ENCODE peak calls at places on chromosomes 6 and 20, in eight cellular contexts. H, C, B, P, O, G, E and A are unnamed samples. For H3K36me3, the result is how much of the 10 kb centered on the place peaks cover.

GRCh38 chr6:122308074-122308473 is 91.4 kb upstream of the HSF2 start:
- DNase-seq in P (no peak), E (no peak), O (no peak), G (no peak), C (no peak), H (no peak), B (no peak), A (no peak)

GRCh38 chr6:29627762-29628418 is 5.1 kb downstream of the GABBR1 start:
- DNase-seq in E (peak), G (peak), H (peak), B (peak), O (peak), P (peak), C (peak), A (peak)

GRCh38 chr6:25150863-25151262 is 128.3 kb upstream of the CARMIL1 start:
- DNase-seq in B (no peak), O (no peak), H (no peak), C (no peak), G (no peak), E (no peak), P (no peak), A (no peak)

GRCh38 chr6:98142839-98143238 is 691.5 kb upstream of the POU3F2 start:
- DNase-seq in P (no peak), G (no peak), C (no peak), H (no peak), E (peak), O (no peak), B (no peak), A (no peak)

GRCh38 chr6:84553527-84553926 is 210.9 kb downstream of the TBX18 start:
- DNase-seq in O (no peak), B (no peak), G (no peak), C (no peak), P (no peak), E (no peak), H (no peak), A (no peak)

GRCh38 chr6:53922571-53922981 is 127.8 kb downstream of the LRRC1 start:
- DNase-seq in G (no peak), C (no peak), H (no peak), P (no peak), B (no peak), O (no peak), E (no peak), A (no peak)

GRCh38 chr20:47406849-47407682 is 50.6 kb upstream of the ZMYND8 start:
- DNase-seq in O (no peak), H (no peak), E (no peak), G (no peak), P (no peak), C (peak), B (no peak), A (no peak)

GRCh38 chr6:142367061-142367460 is 65.3 kb downstream of the ADGRG6 start:
- DNase-seq in G (no peak), H (no peak), E (no peak), C (no peak), P (no peak), B (no peak), O (no peak), A (no peak)

GRCh38 chr20:58956078-58956477 is 25.0 kb upstream of the NELFCD start:
- DNase-seq in C (no peak), H (no peak), E (no peak), P (no peak), O (no peak), B (no peak), G (no peak), A (no peak)

GRCh38 chr20:1456300-1456699 is 10.3 kb downstream of the NSFL1C start:
- DNase-seq in E (no peak), H (no peak), P (no peak), C (peak), G (no peak), O (no peak), B (no peak), A (no peak)

GRCh38 chr20:31566658-31567379 is 38.3 kb upstream of the ID1 start:
- DNase-seq in C (no peak), P (no peak), B (no peak), G (no peak), O (no peak), E (peak), H (no peak), A (no peak)

GRCh38 chr6:129183681-129184216 is 300.8 kb downstream of the LAMA2 start:
- DNase-seq in H (no peak), C (peak), B (no peak), E (no peak), P (no peak), O (no peak), G (no peak), A (no peak)

GRCh38 chr6:90548001-90548400 is 38.9 kb downstream of the MAP3K7 start:
- DNase-seq in G (no peak), B (no peak), C (peak), E (no peak), O (no peak), H (no peak), P (no peak), A (no peak)

GRCh38 chr20:45487231-45487635 is 17.7 kb downstream of the WFDC2 start:
- DNase-seq in E (peak), H (no peak), B (no peak), C (no peak), G (no peak), P (no peak), O (no peak), A (no peak)

GRCh38 chr6:89281779-89282246 is 33.3 kb downstream of the GABRR2 start:
- DNase-seq in B (no peak), G (no peak), O (peak), H (peak), E (peak), C (peak), P (peak), A (no peak)

GRCh38 chr6:71499667-71500066 is 211.1 kb downstream of the OGFRL1 start:
- DNase-seq in B (no peak), H (no peak), G (no peak), O (no peak), C (no peak), E (no peak), P (no peak), A (no peak)

GRCh38 chr6:149482542-149483261 is 2.1 kb downstream of the ZC3H12D start:
- DNase-seq in B (no peak), G (no peak), H (no peak), O (no peak), C (no peak), P (no peak), E (peak), A (no peak)

GRCh38 chr6:125046107-125046925 is 84.1 kb downstream of the RNF217 start:
- DNase-seq in H (no peak), B (no peak), P (no peak), O (no peak), E (no peak), C (no peak), G (no peak), A (no peak)

GRCh38 chr20:11204926-11205768 is 531.3 kb upstream of the JAG1 start:
- DNase-seq in G (peak), O (peak), P (no peak), E (peak), C (peak), B (no peak), H (peak), A (peak)

GRCh38 chr6:154510144-154510905 is at the start of gene CNKSR3:
- DNase-seq in C (peak), B (peak), O (no peak), H (peak), G (peak), P (no peak), E (no peak), A (peak)

GRCh38 chr6:118735320-118735719 is 83.9 kb upstream of the CEP85L start:
- DNase-seq in E (peak), B (no peak), C (no peak), O (peak), G (no peak), P (no peak), H (no peak), A (no peak)

GRCh38 chr20:36532388-36532787 is 8.9 kb upstream of the MYL9 start:
- DNase-seq in H (no peak), G (no peak), B (no peak), O (no peak), P (no peak), C (no peak), E (peak), A (no peak)

GRCh38 chr6:34514593-34515472 is 41.3 kb downstream of the SPDEF start:
- DNase-seq in B (peak), P (no peak), H (peak), G (peak), C (peak), O (no peak), E (no peak), A (peak)

GRCh38 chr6:138417493-138418117 is 13.6 kb downstream of the HEBP2 start:
- DNase-seq in H (no peak), C (no peak), E (no peak), O (no peak), P (no peak), B (no peak), G (no peak), A (no peak)

GRCh38 chr20:3876676-3877075 is 12.5 kb upstream of the PANK2 start:
- DNase-seq in P (no peak), B (no peak), G (no peak), E (no peak), H (no peak), O (no peak), C (peak), A (no peak)

GRCh38 chr20:24134284-24134683 is 145.7 kb upstream of the GGTLC1 start:
- DNase-seq in G (no peak), B (no peak), H (no peak), O (no peak), P (no peak), E (no peak), C (no peak), A (no peak)

GRCh38 chr20:45367126-45367525 is 4.2 kb downstream of the SYS1 start:
- DNase-seq in P (no peak), C (no peak), G (no peak), B (no peak), E (no peak), O (no peak), H (no peak), A (no peak)

DNA sequence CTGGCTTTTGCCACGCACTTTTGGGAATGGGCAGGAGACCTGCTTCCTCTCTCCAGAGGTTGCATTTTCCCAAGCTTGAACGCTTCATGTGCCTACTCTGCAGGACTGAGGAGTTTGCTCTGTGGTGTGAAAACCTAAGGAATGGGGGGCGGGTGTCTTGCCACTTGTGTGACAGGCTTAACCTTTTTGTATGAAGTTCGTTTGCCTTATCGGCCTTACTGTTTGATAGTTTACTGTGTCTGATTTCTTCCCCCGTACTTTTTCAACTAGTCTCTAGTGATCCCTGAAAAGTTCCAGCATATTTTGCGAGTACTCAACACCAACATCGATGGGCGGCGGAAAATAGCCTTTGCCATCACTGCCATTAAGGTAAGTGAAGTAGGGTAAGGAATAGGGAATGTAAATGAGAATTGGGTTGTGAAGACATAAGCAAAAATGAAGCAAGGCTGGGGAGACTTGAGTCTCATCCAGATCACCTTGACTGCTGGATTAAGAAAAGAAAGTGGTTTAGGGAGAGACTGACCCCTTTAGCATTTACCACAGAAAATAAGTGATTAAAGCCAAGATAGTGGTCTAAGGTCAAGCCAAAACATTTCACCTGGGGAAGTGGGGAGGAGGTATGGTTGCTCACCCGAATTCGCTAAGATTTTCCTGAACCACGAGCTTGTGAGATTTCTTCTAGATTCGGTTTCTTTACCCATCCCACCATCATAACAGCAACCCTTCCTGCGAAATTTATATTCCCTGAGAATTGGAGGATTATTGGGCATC is 668 bp downstream of the RPS18 start:
- DNase-seq in P (no peak), C (no peak), B (no peak), E (peak), O (no peak), G (no peak), H (no peak), A (no peak)
- H3K36me3 ChIP-seq in P (under half), C (half or more), B (under half), E (half or more), O (half or more), G (under half), H (half or more), A (half or more)

GRCh38 chr20:6765469-6766058 is 1.9 kb upstream of the BMP2 start:
- DNase-seq in E (peak), C (peak), B (no peak), O (no peak), P (no peak), G (no peak), H (peak), A (no peak)

GRCh38 chr20:6767166-6767535 is 335 bp upstream of the BMP2 start:
- DNase-seq in G (no peak), B (no peak), E (no peak), P (no peak), O (no peak), H (no peak), C (no peak), A (no peak)

GRCh38 chr20:6767536-6768227 is at the start of gene BMP2:
- DNase-seq in B (peak), C (peak), E (no peak), G (peak), O (no peak), H (peak), P (no peak), A (peak)

GRCh38 chr20:6766433-6766832 is 1.1 kb upstream of the BMP2 start:
- DNase-seq in B (no peak), C (no peak), O (no peak), G (no peak), P (no peak), H (no peak), E (no peak), A (no peak)

GRCh38 chr20:6764619-6765018 is 2.9 kb upstream of the BMP2 start:
- DNase-seq in O (no peak), B (no peak), C (no peak), E (no peak), P (no peak), H (no peak), G (no peak), A (no peak)
- H3K4me3 ChIP-seq in O (no peak), B (no peak), C (no peak), E (no peak), P (no peak), H (no peak), G (no peak), A (no peak)

DNA sequence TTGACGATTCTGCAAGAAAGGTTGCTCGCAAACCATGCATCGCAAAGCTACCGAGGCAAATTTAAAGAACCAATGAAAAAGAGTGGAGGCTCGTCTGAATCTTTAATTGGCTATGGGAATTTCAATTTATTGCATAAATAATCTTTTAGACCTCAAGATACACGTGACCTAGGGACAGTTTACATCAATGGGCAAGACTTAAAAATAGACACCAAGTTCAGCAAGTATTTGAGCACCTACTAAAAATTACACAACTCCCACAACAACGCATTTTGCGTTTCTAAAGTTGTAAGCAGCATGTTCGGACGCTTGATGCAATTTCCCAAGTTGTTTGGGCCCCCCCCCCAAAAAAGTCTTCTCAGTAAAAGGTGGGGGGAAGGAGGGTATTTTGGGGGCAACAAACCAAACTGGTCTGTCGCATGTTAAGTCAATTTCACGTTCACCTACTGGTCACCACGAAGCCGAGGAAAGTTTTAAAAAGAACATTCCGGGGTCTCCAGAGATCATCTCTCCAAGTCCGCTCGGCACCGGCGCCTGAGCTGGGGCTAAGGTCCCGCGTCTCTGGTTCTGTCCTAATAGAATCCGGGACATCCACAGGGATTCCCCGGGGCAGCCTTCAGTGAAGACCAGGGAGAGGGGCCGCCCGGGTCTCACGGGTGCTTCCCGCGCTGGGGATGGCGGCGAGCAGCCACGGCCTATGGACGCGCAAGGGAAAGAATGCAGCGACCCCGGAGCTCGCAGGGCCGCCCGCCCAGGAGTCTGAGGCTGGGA is 814 bp downstream of the SNX5 start:
- DNase-seq in C (peak), O (no peak), B (no peak), H (no peak), P (no peak), G (no peak), E (peak), A (peak)
- H3K36me3 ChIP-seq in C (under half), O (half or more), B (under half), H (half or more), P (under half), G (under half), E (half or more), A (under half)

GRCh38 chr6:10521104-10521808 is at the start of gene GCNT2:
- DNase-seq in O (no peak), P (no peak), H (no peak), G (no peak), C (peak), E (no peak), B (no peak), A (no peak)

GRCh38 chr6:10516953-10517352 is 4.2 kb upstream of the GCNT2 start:
- DNase-seq in G (no peak), O (no peak), H (no peak), P (no peak), B (no peak), E (no peak), C (no peak), A (no peak)

GRCh38 chr6:10522929-10523573 is 1.9 kb downstream of the GCNT2 start:
- DNase-seq in O (no peak), C (no peak), H (no peak), G (no peak), P (no peak), B (no peak), E (no peak), A (no peak)

GRCh38 chr6:10518461-10519216 is 2.5 kb upstream of the GCNT2 start:
- DNase-seq in C (peak), E (peak), O (no peak), B (no peak), G (no peak), H (no peak), P (no peak), A (no peak)

DNA sequence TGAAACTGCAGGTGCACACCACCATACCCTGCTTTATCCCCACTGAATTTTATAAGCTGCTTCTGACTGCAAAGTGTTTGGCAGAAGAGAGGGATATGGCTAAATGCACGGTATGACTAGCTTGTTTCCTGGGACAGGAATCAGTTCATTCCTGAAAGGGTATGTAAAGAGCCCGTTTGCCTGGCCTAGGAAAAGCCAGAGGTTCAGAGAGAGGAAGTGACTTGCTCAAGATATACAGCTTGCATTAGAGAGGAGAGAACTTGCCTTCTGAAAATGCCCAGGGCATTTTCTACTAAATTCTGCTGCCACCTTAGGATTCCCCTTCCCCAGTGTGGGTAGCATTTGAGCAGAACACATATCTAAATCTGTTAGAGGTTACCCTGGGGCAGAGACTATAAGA is 683 bp upstream of the GCNT2 start:
- DNase-seq in P (no peak), O (no peak), C (peak), H (no peak), E (no peak), B (no peak), G (no peak), A (no peak)
- H3K4me3 ChIP-seq in P (no peak), O (no peak), C (no peak), H (no peak), E (no peak), B (no peak), G (no peak), A (no peak)

DNA sequence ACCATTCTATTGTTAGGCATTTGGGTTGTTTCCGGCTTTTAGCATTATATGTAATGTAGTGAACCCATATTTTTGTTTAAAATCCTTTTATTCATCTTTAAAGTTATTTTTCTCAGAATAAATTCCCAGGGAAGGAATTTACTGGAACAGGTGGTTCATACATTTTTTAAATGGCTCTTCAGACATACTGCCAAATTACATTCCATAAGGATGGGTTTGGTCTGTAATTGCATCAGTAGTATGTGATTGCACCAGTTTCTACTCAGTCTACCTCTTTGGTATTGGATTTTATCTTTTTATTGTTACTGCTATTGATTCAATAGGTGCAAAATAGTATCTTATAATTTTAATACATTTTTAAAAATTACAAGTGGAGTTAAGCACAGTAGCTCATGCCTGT is 27.2 kb downstream of the BRPF3 start:
- DNase-seq in H (no peak), B (no peak), O (no peak), E (no peak), G (no peak), P (no peak), C (peak), A (no peak)
- H3K36me3 ChIP-seq in H (half or more), B (under half), O (half or more), E (under half), G (under half), P (under half), C (under half), A (half or more)

GRCh38 chr6:7311171-7311570 is 1.8 kb downstream of the SSR1 start:
- DNase-seq in C (no peak), H (no peak), E (no peak), B (no peak), P (no peak), G (no peak), O (no peak), A (no peak)
- H3K4me3 ChIP-seq in C (peak), H (no peak), E (peak), B (no peak), P (no peak), G (no peak), O (peak), A (no peak)

GRCh38 chr20:39038495-39038894 is 76.4 kb downstream of the DHX35 start:
- DNase-seq in C (no peak), E (no peak), P (no peak), G (no peak), O (no peak), B (no peak), H (no peak), A (no peak)

GRCh38 chr20:39038047-39038446 is 75.9 kb downstream of the DHX35 start:
- DNase-seq in G (no peak), O (no peak), H (no peak), C (no peak), P (no peak), B (no peak), E (no peak), A (no peak)

GRCh38 chr20:39040116-39040515 is 78.0 kb downstream of the DHX35 start:
- DNase-seq in P (no peak), B (no peak), C (no peak), G (no peak), O (no peak), H (no peak), E (no peak), A (no peak)

GRCh38 chr20:39041067-39041466 is 78.9 kb downstream of the DHX35 start:
- DNase-seq in H (no peak), O (no peak), C (no peak), B (no peak), E (no peak), P (no peak), G (no peak), A (no peak)

GRCh38 chr20:39039261-39039660 is 77.1 kb downstream of the DHX35 start:
- DNase-seq in C (no peak), P (no peak), O (no peak), B (no peak), H (no peak), E (no peak), G (no peak), A (no peak)
- H3K36me3 ChIP-seq in C (under half), P (under half), O (half or more), B (under half), H (half or more), E (half or more), G (under half), A (under half)